ENCODE peak calls at places on chromosomes 3 and 15, in seven cellular contexts. One of them, this sample, is unnamed.

GRCh38 chr15:51260262-51260661 is 78.1 kb downstream of the CYP19A1 start:
- DNase-seq in ACHN: no peak
- DNase-seq in PC-3: no peak
- DNase-seq in stimulated activated CD8-positive, alpha-beta memory T cell treated with anti-CD3 and anti-CD28 coated beads, Interleukin-15, amount 100 ng/mL, for 4 hours: no peak
- DNase-seq in tibial artery: no peak
- DNase-seq in AML-193: no peak
- DNase-seq in fibroblast of the conjunctiva: peak
- DNase-seq in this sample: no peak

GRCh38 chr3:58392191-58392590 is 41.4 kb downstream of the PDHB start:
- DNase-seq in ACHN: no peak
- DNase-seq in PC-3: no peak
- DNase-seq in stimulated activated CD8-positive, alpha-beta memory T cell treated with anti-CD3 and anti-CD28 coated beads, Interleukin-15, amount 100 ng/mL, for 4 hours: no peak
- DNase-seq in tibial artery: no peak
- DNase-seq in AML-193: no peak
- DNase-seq in fibroblast of the conjunctiva: no peak
- DNase-seq in this sample: no peak

GRCh38 chr3:151305081-151305777 is 11.4 kb downstream of the GPR87 start:
- DNase-seq in ACHN: peak
- DNase-seq in PC-3: peak
- DNase-seq in stimulated activated CD8-positive, alpha-beta memory T cell treated with anti-CD3 and anti-CD28 coated beads, Interleukin-15, amount 100 ng/mL, for 4 hours: no peak
- DNase-seq in tibial artery: peak
- DNase-seq in AML-193: no peak
- DNase-seq in fibroblast of the conjunctiva: peak
- DNase-seq in this sample: no peak

GRCh38 chr3:49883992-49884391 is 14.3 kb upstream of the CAMKV start:
- DNase-seq in ACHN: no peak
- DNase-seq in PC-3: peak
- DNase-seq in stimulated activated CD8-positive, alpha-beta memory T cell treated with anti-CD3 and anti-CD28 coated beads, Interleukin-15, amount 100 ng/mL, for 4 hours: no peak
- DNase-seq in tibial artery: no peak
- DNase-seq in AML-193: no peak
- DNase-seq in fibroblast of the conjunctiva: no peak
- DNase-seq in this sample: no peak

GRCh38 chr3:159757341-159758060 is 231.1 kb upstream of the IL12A start:
- DNase-seq in ACHN: no peak
- DNase-seq in PC-3: no peak
- DNase-seq in stimulated activated CD8-positive, alpha-beta memory T cell treated with anti-CD3 and anti-CD28 coated beads, Interleukin-15, amount 100 ng/mL, for 4 hours: no peak
- DNase-seq in tibial artery: no peak
- DNase-seq in AML-193: no peak
- DNase-seq in fibroblast of the conjunctiva: no peak
- DNase-seq in this sample: no peak

GRCh38 chr3:64064804-64065203 is 41.5 kb upstream of the PSMD6 start:
- DNase-seq in ACHN: no peak
- DNase-seq in PC-3: no peak
- DNase-seq in stimulated activated CD8-positive, alpha-beta memory T cell treated with anti-CD3 and anti-CD28 coated beads, Interleukin-15, amount 100 ng/mL, for 4 hours: no peak
- DNase-seq in tibial artery: no peak
- DNase-seq in AML-193: no peak
- DNase-seq in fibroblast of the conjunctiva: no peak
- DNase-seq in this sample: no peak

GRCh38 chr3:108406661-108407206 is 103.7 kb downstream of the MYH15 start:
- DNase-seq in ACHN: no peak
- DNase-seq in PC-3: peak
- DNase-seq in stimulated activated CD8-positive, alpha-beta memory T cell treated with anti-CD3 and anti-CD28 coated beads, Interleukin-15, amount 100 ng/mL, for 4 hours: no peak
- DNase-seq in tibial artery: no peak
- DNase-seq in AML-193: peak
- DNase-seq in fibroblast of the conjunctiva: peak
- DNase-seq in this sample: peak

GRCh38 chr3:195356151-195357086 is 85.5 kb upstream of the XXYLT1 start:
- DNase-seq in ACHN: no peak
- DNase-seq in PC-3: no peak
- DNase-seq in stimulated activated CD8-positive, alpha-beta memory T cell treated with anti-CD3 and anti-CD28 coated beads, Interleukin-15, amount 100 ng/mL, for 4 hours: no peak
- DNase-seq in tibial artery: no peak
- DNase-seq in AML-193: no peak
- DNase-seq in fibroblast of the conjunctiva: no peak
- DNase-seq in this sample: no peak

GRCh38 chr3:67416703-67417102 is 237.7 kb downstream of the SUCLG2 start:
- DNase-seq in ACHN: no peak
- DNase-seq in PC-3: no peak
- DNase-seq in stimulated activated CD8-positive, alpha-beta memory T cell treated with anti-CD3 and anti-CD28 coated beads, Interleukin-15, amount 100 ng/mL, for 4 hours: no peak
- DNase-seq in tibial artery: no peak
- DNase-seq in AML-193: no peak
- DNase-seq in fibroblast of the conjunctiva: no peak
- DNase-seq in this sample: no peak

GRCh38 chr3:31361391-31362273 is 171.1 kb upstream of the STT3B start:
- DNase-seq in ACHN: peak
- DNase-seq in PC-3: peak
- DNase-seq in stimulated activated CD8-positive, alpha-beta memory T cell treated with anti-CD3 and anti-CD28 coated beads, Interleukin-15, amount 100 ng/mL, for 4 hours: no peak
- DNase-seq in tibial artery: no peak
- DNase-seq in AML-193: no peak
- DNase-seq in fibroblast of the conjunctiva: no peak
- DNase-seq in this sample: no peak

GRCh38 chr3:108202834-108203233 is 19.4 kb downstream of the IFT57 start:
- DNase-seq in ACHN: no peak
- DNase-seq in PC-3: no peak
- DNase-seq in stimulated activated CD8-positive, alpha-beta memory T cell treated with anti-CD3 and anti-CD28 coated beads, Interleukin-15, amount 100 ng/mL, for 4 hours: no peak
- DNase-seq in tibial artery: no peak
- DNase-seq in AML-193: no peak
- DNase-seq in fibroblast of the conjunctiva: no peak
- DNase-seq in this sample: no peak

GRCh38 chr3:126944089-126944965 is 38.6 kb upstream of the PLXNA1 start:
- DNase-seq in ACHN: no peak
- DNase-seq in PC-3: no peak
- DNase-seq in stimulated activated CD8-positive, alpha-beta memory T cell treated with anti-CD3 and anti-CD28 coated beads, Interleukin-15, amount 100 ng/mL, for 4 hours: no peak
- DNase-seq in tibial artery: peak
- DNase-seq in AML-193: no peak
- DNase-seq in fibroblast of the conjunctiva: no peak
- DNase-seq in this sample: no peak

This sample was measured in SIG-M5.